ENCODE peak calls at places on chromosomes 6 and 20, in eight cellular contexts. One of them, this sample, is unnamed.
A peak's percentile ranks its signal among the peaks of the same experiment; 100 is the strongest.

GRCh38 chr6:153312633-153313032 is 181.6 kb upstream of the RGS17 start:
- DNase-seq in pancreas: peak; percentile 47
- DNase-seq in H9: peak; percentile 55
- DNase-seq in K562: no peak
- DNase-seq in PC-3: peak; percentile 69
- DNase-seq in cardiac muscle cell: peak; percentile 53
- DNase-seq in CD4-positive, alpha-beta memory T cell: no peak
- DNase-seq in fibroblast of lung: peak; percentile 76
- DNase-seq in this sample: no peak

GRCh38 chr6:34491091-34491430 is 25.2 kb downstream of the PACSIN1 start:
- DNase-seq in pancreas: no peak
- DNase-seq in H9: no peak
- DNase-seq in K562: peak; percentile 54
- DNase-seq in PC-3: no peak
- DNase-seq in cardiac muscle cell: no peak
- DNase-seq in CD4-positive, alpha-beta memory T cell: no peak
- DNase-seq in fibroblast of lung: peak; percentile 38
- DNase-seq in this sample: no peak

GRCh38 chr20:49809803-49810359 is 2.7 kb upstream of the SLC9A8 start:
- DNase-seq in pancreas: no peak
- DNase-seq in H9: no peak
- DNase-seq in K562: no peak
- DNase-seq in PC-3: no peak
- DNase-seq in cardiac muscle cell: no peak
- DNase-seq in CD4-positive, alpha-beta memory T cell: no peak
- DNase-seq in fibroblast of lung: no peak
- DNase-seq in this sample: no peak

GRCh38 chr6:139648430-139649000 is 274.1 kb upstream of the CITED2 start:
- DNase-seq in pancreas: no peak
- DNase-seq in H9: no peak
- DNase-seq in K562: peak; percentile 58
- DNase-seq in PC-3: no peak
- DNase-seq in cardiac muscle cell: no peak
- DNase-seq in CD4-positive, alpha-beta memory T cell: no peak
- DNase-seq in fibroblast of lung: no peak
- DNase-seq in this sample: no peak

GRCh38 chr6:10322991-10323390 is 91.9 kb downstream of the TFAP2A start:
- DNase-seq in pancreas: no peak
- DNase-seq in H9: no peak
- DNase-seq in K562: no peak
- DNase-seq in PC-3: peak; percentile 56
- DNase-seq in cardiac muscle cell: no peak
- DNase-seq in CD4-positive, alpha-beta memory T cell: no peak
- DNase-seq in fibroblast of lung: no peak
- DNase-seq in this sample: no peak

GRCh38 chr6:32700391-32701040 is 34.1 kb upstream of the HLA-DQB1 start:
- DNase-seq in pancreas: peak; percentile 43
- DNase-seq in H9: peak; percentile 68
- DNase-seq in K562: peak; percentile 28
- DNase-seq in PC-3: peak; percentile 68
- DNase-seq in cardiac muscle cell: peak; percentile 75
- DNase-seq in CD4-positive, alpha-beta memory T cell: peak; percentile 45
- DNase-seq in fibroblast of lung: peak; percentile 75
- DNase-seq in this sample: no peak

GRCh38 chr6:34174846-34175399 is 29.0 kb upstream of the GRM4 start:
- DNase-seq in pancreas: no peak
- DNase-seq in H9: no peak
- DNase-seq in K562: no peak
- DNase-seq in PC-3: no peak
- DNase-seq in cardiac muscle cell: no peak
- DNase-seq in CD4-positive, alpha-beta memory T cell: no peak
- DNase-seq in fibroblast of lung: no peak
- DNase-seq in this sample: no peak

GRCh38 chr20:3890410-3890751 is 1.2 kb downstream of the PANK2 start:
- DNase-seq in pancreas: no peak
- DNase-seq in H9: no peak
- DNase-seq in K562: no peak
- DNase-seq in PC-3: peak; percentile 51
- DNase-seq in cardiac muscle cell: peak; percentile 29
- DNase-seq in CD4-positive, alpha-beta memory T cell: no peak
- DNase-seq in fibroblast of lung: peak; percentile 63
- DNase-seq in this sample: no peak

GRCh38 chr6:2432258-2432657 is 186.9 kb upstream of the GMDS start:
- DNase-seq in pancreas: no peak
- DNase-seq in H9: no peak
- DNase-seq in K562: no peak
- DNase-seq in PC-3: peak; percentile 93
- DNase-seq in cardiac muscle cell: no peak
- DNase-seq in CD4-positive, alpha-beta memory T cell: no peak
- DNase-seq in fibroblast of lung: peak; percentile 87
- DNase-seq in this sample: no peak

GRCh38 chr6:14743126-14743464 is 502.8 kb upstream of the JARID2 start:
- DNase-seq in pancreas: no peak
- DNase-seq in H9: no peak
- DNase-seq in K562: no peak
- DNase-seq in PC-3: no peak
- DNase-seq in cardiac muscle cell: no peak
- DNase-seq in CD4-positive, alpha-beta memory T cell: no peak
- DNase-seq in fibroblast of lung: no peak
- DNase-seq in this sample: no peak

GRCh38 chr6:113147544-113147943 is 709.6 kb upstream of the MARCKS start:
- DNase-seq in pancreas: no peak
- DNase-seq in H9: no peak
- DNase-seq in K562: no peak
- DNase-seq in PC-3: no peak
- DNase-seq in cardiac muscle cell: no peak
- DNase-seq in CD4-positive, alpha-beta memory T cell: no peak
- DNase-seq in fibroblast of lung: peak; percentile 85
- DNase-seq in this sample: no peak

GRCh38 chr6:115241373-115241772 is 819.3 kb downstream of the FRK start:
- DNase-seq in pancreas: no peak
- DNase-seq in H9: no peak
- DNase-seq in K562: no peak
- DNase-seq in PC-3: no peak
- DNase-seq in cardiac muscle cell: no peak
- DNase-seq in CD4-positive, alpha-beta memory T cell: no peak
- DNase-seq in fibroblast of lung: no peak
- DNase-seq in this sample: no peak

GRCh38 chr20:829531-829930 is 4.0 kb upstream of the FAM110A start:
- DNase-seq in pancreas: no peak
- DNase-seq in H9: no peak
- DNase-seq in K562: no peak
- DNase-seq in PC-3: no peak
- DNase-seq in cardiac muscle cell: no peak
- DNase-seq in CD4-positive, alpha-beta memory T cell: no peak
- DNase-seq in fibroblast of lung: no peak
- DNase-seq in this sample: no peak

GRCh38 chr6:7171119-7171518 is 63.4 kb downstream of the RREB1 start:
- DNase-seq in pancreas: peak; percentile 75
- DNase-seq in H9: no peak
- DNase-seq in K562: no peak
- DNase-seq in PC-3: no peak
- DNase-seq in cardiac muscle cell: no peak
- DNase-seq in CD4-positive, alpha-beta memory T cell: no peak
- DNase-seq in fibroblast of lung: no peak
- DNase-seq in this sample: no peak

GRCh38 chr6:9404351-9405146 is 969.2 kb upstream of the SLC35B3 start:
- DNase-seq in pancreas: no peak
- DNase-seq in H9: no peak
- DNase-seq in K562: no peak
- DNase-seq in PC-3: peak; percentile 78
- DNase-seq in cardiac muscle cell: no peak
- DNase-seq in CD4-positive, alpha-beta memory T cell: no peak
- DNase-seq in fibroblast of lung: peak; percentile 44
- DNase-seq in this sample: no peak

GRCh38 chr6:28530777-28531176 is 5.1 kb downstream of the GPX5 start:
- DNase-seq in pancreas: no peak
- DNase-seq in H9: no peak
- DNase-seq in K562: no peak
- DNase-seq in PC-3: no peak
- DNase-seq in cardiac muscle cell: no peak
- DNase-seq in CD4-positive, alpha-beta memory T cell: no peak
- DNase-seq in fibroblast of lung: no peak
- DNase-seq in this sample: no peak

GRCh38 chr20:61340157-61340556 is 88.1 kb downstream of the CDH4 start:
- DNase-seq in pancreas: no peak
- DNase-seq in H9: no peak
- DNase-seq in K562: no peak
- DNase-seq in PC-3: no peak
- DNase-seq in cardiac muscle cell: peak; percentile 18
- DNase-seq in CD4-positive, alpha-beta memory T cell: no peak
- DNase-seq in fibroblast of lung: no peak
- DNase-seq in this sample: no peak

GRCh38 chr6:57021086-57021720 is 25.3 kb upstream of the KIAA1586 start:
- DNase-seq in pancreas: no peak
- DNase-seq in H9: no peak
- DNase-seq in K562: peak; percentile 33
- DNase-seq in PC-3: peak; percentile 81
- DNase-seq in cardiac muscle cell: peak; percentile 46
- DNase-seq in CD4-positive, alpha-beta memory T cell: peak; percentile 22
- DNase-seq in fibroblast of lung: peak; percentile 73
- DNase-seq in this sample: no peak

GRCh38 chr6:40930555-40930954 is 108.5 kb downstream of the UNC5CL start:
- DNase-seq in pancreas: peak; percentile 31
- DNase-seq in H9: no peak
- DNase-seq in K562: peak; percentile 28
- DNase-seq in PC-3: no peak
- DNase-seq in cardiac muscle cell: no peak
- DNase-seq in CD4-positive, alpha-beta memory T cell: no peak
- DNase-seq in fibroblast of lung: peak; percentile 34
- DNase-seq in this sample: peak; percentile 28

GRCh38 chr6:148074291-148074690 is 268.3 kb upstream of the SASH1 start:
- DNase-seq in pancreas: no peak
- DNase-seq in H9: no peak
- DNase-seq in K562: no peak
- DNase-seq in PC-3: no peak
- DNase-seq in cardiac muscle cell: no peak
- DNase-seq in CD4-positive, alpha-beta memory T cell: no peak
- DNase-seq in fibroblast of lung: no peak
- DNase-seq in this sample: no peak

GRCh38 chr6:30883743-30884520 is at the start of gene DDR1:
- DNase-seq in pancreas: peak; percentile 75
- DNase-seq in H9: peak; percentile 55
- DNase-seq in K562: peak; percentile 95
- DNase-seq in PC-3: peak; percentile 75
- DNase-seq in cardiac muscle cell: peak; percentile 85
- DNase-seq in CD4-positive, alpha-beta memory T cell: peak; percentile 45
- DNase-seq in fibroblast of lung: peak; percentile 64
- DNase-seq in this sample: no peak

GRCh38 chr6:54267798-54268197 is 40.4 kb upstream of the TINAG start:
- DNase-seq in pancreas: peak; percentile 13
- DNase-seq in H9: no peak
- DNase-seq in K562: peak; percentile 7
- DNase-seq in PC-3: peak; percentile 74
- DNase-seq in cardiac muscle cell: peak; percentile 73
- DNase-seq in CD4-positive, alpha-beta memory T cell: no peak
- DNase-seq in fibroblast of lung: peak; percentile 66
- DNase-seq in this sample: no peak

GRCh38 chr20:14775778-14776177 is 438.4 kb upstream of the FLRT3 start:
- DNase-seq in pancreas: peak; percentile 27
- DNase-seq in H9: no peak
- DNase-seq in K562: no peak
- DNase-seq in PC-3: peak; percentile 98
- DNase-seq in cardiac muscle cell: no peak
- DNase-seq in CD4-positive, alpha-beta memory T cell: no peak
- DNase-seq in fibroblast of lung: peak; percentile 7
- DNase-seq in this sample: no peak

GRCh38 chr6:147078602-147079001 is 125.6 kb upstream of the STXBP5 start:
- DNase-seq in pancreas: no peak
- DNase-seq in H9: no peak
- DNase-seq in K562: no peak
- DNase-seq in PC-3: no peak
- DNase-seq in cardiac muscle cell: no peak
- DNase-seq in CD4-positive, alpha-beta memory T cell: no peak
- DNase-seq in fibroblast of lung: peak; percentile 24
- DNase-seq in this sample: no peak

GRCh38 chr20:62282877-62283503 is 19.8 kb upstream of the ADRM1 start:
- DNase-seq in pancreas: no peak
- DNase-seq in H9: no peak
- DNase-seq in K562: no peak
- DNase-seq in PC-3: no peak
- DNase-seq in cardiac muscle cell: peak; percentile 66
- DNase-seq in CD4-positive, alpha-beta memory T cell: no peak
- DNase-seq in fibroblast of lung: peak; percentile 24
- DNase-seq in this sample: no peak

DNA sequence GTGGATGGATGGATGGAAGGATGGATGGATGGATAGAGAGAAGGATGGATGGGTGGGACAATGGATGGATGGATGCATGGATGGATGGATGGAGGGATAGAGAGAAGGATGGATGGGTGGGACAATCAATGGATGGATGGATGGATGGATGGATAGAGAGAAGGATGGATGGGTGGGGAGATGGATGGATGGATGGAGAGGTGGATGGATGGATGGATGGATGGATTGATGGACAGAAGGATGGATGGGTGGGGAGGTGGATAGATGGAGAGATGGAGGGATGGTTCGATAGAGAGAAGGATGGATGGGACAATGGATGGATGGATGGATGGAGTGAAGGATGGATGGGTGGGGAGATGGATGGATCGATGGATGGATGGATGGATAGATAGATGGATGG is 6.4 kb downstream of the EEF1A2 start:
- DNase-seq in pancreas: no peak
- DNase-seq in H9: no peak
- DNase-seq in K562: no peak
- DNase-seq in PC-3: no peak
- DNase-seq in cardiac muscle cell: no peak
- DNase-seq in CD4-positive, alpha-beta memory T cell: no peak
- DNase-seq in fibroblast of lung: no peak
- DNase-seq in this sample: no peak
- H3K27me3 ChIP-seq in pancreas: no peaks in the 10 kb centered on the region
- H3K27me3 ChIP-seq in H9: peaks cover 2% of the 10 kb centered on the region
- H3K27me3 ChIP-seq in K562: no peaks in the 10 kb centered on the region
- H3K27me3 ChIP-seq in PC-3: no peaks in the 10 kb centered on the region
- H3K27me3 ChIP-seq in cardiac muscle cell: no peaks in the 10 kb centered on the region
- H3K27me3 ChIP-seq in CD4-positive, alpha-beta memory T cell: peaks cover 10% of the 10 kb centered on the region
- H3K27me3 ChIP-seq in fibroblast of lung: peaks cover 7% of the 10 kb centered on the region
- H3K27me3 ChIP-seq in this sample: peaks cover 3% of the 10 kb centered on the region

GRCh38 chr6:37357288-37357687 is 3.5 kb downstream of the RNF8 start:
- DNase-seq in pancreas: no peak
- DNase-seq in H9: no peak
- DNase-seq in K562: no peak
- DNase-seq in PC-3: no peak
- DNase-seq in cardiac muscle cell: peak; percentile 46
- DNase-seq in CD4-positive, alpha-beta memory T cell: no peak
- DNase-seq in fibroblast of lung: no peak
- DNase-seq in this sample: no peak
- H3K4me1 ChIP-seq in pancreas: no peaks in the 10 kb centered on the region
- H3K4me1 ChIP-seq in H9: peaks cover 4% of the 10 kb centered on the region
- H3K4me1 ChIP-seq in K562: peaks cover 28% of the 10 kb centered on the region
- H3K4me1 ChIP-seq in PC-3: peaks cover 16% of the 10 kb centered on the region
- H3K4me1 ChIP-seq in cardiac muscle cell: peaks cover 69% of the 10 kb centered on the region
- H3K4me1 ChIP-seq in CD4-positive, alpha-beta memory T cell: peaks cover 30% of the 10 kb centered on the region
- H3K4me1 ChIP-seq in fibroblast of lung: no peaks in the 10 kb centered on the region
- H3K4me1 ChIP-seq in this sample: peaks cover 32% of the 10 kb centered on the region

GRCh38 chr6:46016063-46016608 is 476 bp upstream of the CLIC5 start:
- DNase-seq in pancreas: no peak
- DNase-seq in H9: no peak
- DNase-seq in K562: no peak
- DNase-seq in PC-3: no peak
- DNase-seq in cardiac muscle cell: no peak
- DNase-seq in CD4-positive, alpha-beta memory T cell: no peak
- DNase-seq in fibroblast of lung: no peak
- DNase-seq in this sample: no peak
- H3K27me3 ChIP-seq in pancreas: no peaks in the 10 kb centered on the region
- H3K27me3 ChIP-seq in H9: peaks cover 11% of the 10 kb centered on the region
- H3K27me3 ChIP-seq in K562: peaks cover 33% of the 10 kb centered on the region
- H3K27me3 ChIP-seq in PC-3: peaks cover 73% of the 10 kb centered on the region
- H3K27me3 ChIP-seq in cardiac muscle cell: peaks cover 9% of the 10 kb centered on the region
- H3K27me3 ChIP-seq in CD4-positive, alpha-beta memory T cell: no peaks in the 10 kb centered on the region
- H3K27me3 ChIP-seq in fibroblast of lung: peaks cover 39% of the 10 kb centered on the region
- H3K27me3 ChIP-seq in this sample: no peaks in the 10 kb centered on the region

GRCh38 chr6:73078333-73078732 is 147.0 kb downstream of the KHDC1L start:
- DNase-seq in pancreas: no peak
- DNase-seq in H9: no peak
- DNase-seq in K562: no peak
- DNase-seq in PC-3: no peak
- DNase-seq in cardiac muscle cell: no peak
- DNase-seq in CD4-positive, alpha-beta memory T cell: no peak
- DNase-seq in fibroblast of lung: no peak
- DNase-seq in this sample: no peak
- H3K4me1 ChIP-seq in pancreas: no peaks in the 10 kb centered on the region
- H3K4me1 ChIP-seq in H9: peaks cover 15% of the 10 kb centered on the region
- H3K4me1 ChIP-seq in K562: no peaks in the 10 kb centered on the region
- H3K4me1 ChIP-seq in PC-3: peaks cover 66% of the 10 kb centered on the region
- H3K4me1 ChIP-seq in cardiac muscle cell: no peaks in the 10 kb centered on the region
- H3K4me1 ChIP-seq in CD4-positive, alpha-beta memory T cell: no peaks in the 10 kb centered on the region
- H3K4me1 ChIP-seq in fibroblast of lung: peaks cover 11% of the 10 kb centered on the region
- H3K4me1 ChIP-seq in this sample: no peaks in the 10 kb centered on the region

This sample was measured in right atrium auricular region.